ENCODE peak calls at places on chromosomes 16 and 17, in eight cellular contexts. L, F, E, I, O, C, D and W are unnamed samples.

GRCh38 chr16:14050297-14051027 is 20.7 kb upstream of the MRTFB start:
- DNase-seq in L (no peak), F (no peak), E (no peak), I (peak; percentile 62), O (peak; percentile 54), C (no peak), D (no peak), W (no peak)

GRCh38 chr17:49996121-49996494 is 1.1 kb upstream of the DLX3 start:
- DNase-seq in L (no peak), F (no peak), E (no peak), I (no peak), O (no peak), C (no peak), D (no peak), W (no peak)

GRCh38 chr16:12868169-12868568 is 33.2 kb upstream of the SHISA9 start:
- DNase-seq in L (no peak), F (no peak), E (no peak), I (no peak), O (no peak), C (no peak), D (no peak), W (no peak)

GRCh38 chr17:750431-751037 is 1.5 kb downstream of the GEMIN4 start:
- DNase-seq in L (no peak), F (no peak), E (no peak), I (no peak), O (no peak), C (no peak), D (no peak), W (no peak)

GRCh38 chr17:70969540-70970034 is 800.3 kb downstream of the KCNJ2 start:
- DNase-seq in L (no peak), F (no peak), E (no peak), I (no peak), O (no peak), C (no peak), D (no peak), W (no peak)

GRCh38 chr16:87203060-87203656 is 114.0 kb downstream of the C16orf95 start:
- DNase-seq in L (peak; percentile 54), F (peak; percentile 68), E (peak; percentile 69), I (peak; percentile 77), O (no peak), C (no peak), D (peak; percentile 85), W (no peak)

GRCh38 chr16:81634380-81635121 is 144.5 kb upstream of the PLCG2 start:
- DNase-seq in L (no peak), F (no peak), E (no peak), I (peak; percentile 81), O (no peak), C (no peak), D (no peak), W (no peak)

GRCh38 chr17:13518271-13519000 is 83.3 kb downstream of the HS3ST3A1 start:
- DNase-seq in L (no peak), F (no peak), E (no peak), I (no peak), O (no peak), C (no peak), D (no peak), W (peak; percentile 78)

GRCh38 chr17:2395258-2396170 is 5.3 kb downstream of the MNT start:
- DNase-seq in L (no peak), F (no peak), E (peak; percentile 30), I (peak; percentile 23), O (no peak), C (peak; percentile 65), D (no peak), W (peak; percentile 72)

GRCh38 chr16:59154295-59154694 is 420.2 kb upstream of the GOT2 start:
- DNase-seq in L (no peak), F (no peak), E (no peak), I (no peak), O (no peak), C (no peak), D (no peak), W (no peak)

GRCh38 chr17:19338031-19338990 is 24.2 kb downstream of the B9D1 start:
- DNase-seq in L (peak; percentile 74), F (peak; percentile 73), E (peak; percentile 97), I (peak; percentile 66), O (peak; percentile 57), C (peak; percentile 75), D (no peak), W (peak; percentile 80)

GRCh38 chr17:69523252-69523861 is 108.9 kb downstream of the MAP2K6 start:
- DNase-seq in L (no peak), F (no peak), E (peak; percentile 58), I (peak; percentile 76), O (no peak), C (peak; percentile 37), D (peak; percentile 28), W (no peak)

GRCh38 chr17:40608061-40608581 is 39.5 kb downstream of the SMARCE1 start:
- DNase-seq in L (no peak), F (no peak), E (no peak), I (no peak), O (no peak), C (no peak), D (no peak), W (no peak)

GRCh38 chr17:66476014-66476413 is 173.6 kb downstream of the PRKCA start:
- DNase-seq in L (no peak), F (no peak), E (no peak), I (no peak), O (no peak), C (no peak), D (no peak), W (no peak)

GRCh38 chr16:83615981-83616380 is 191.8 kb upstream of the HSBP1 start:
- DNase-seq in L (no peak), F (no peak), E (no peak), I (no peak), O (no peak), C (no peak), D (no peak), W (no peak)

GRCh38 chr17:81553018-81553615 is 964 bp upstream of the FAAP100 start:
- DNase-seq in L (peak; percentile 83), F (peak; percentile 82), E (peak; percentile 70), I (peak; percentile 81), O (peak; percentile 67), C (peak; percentile 73), D (peak; percentile 80), W (peak; percentile 81)

GRCh38 chr17:40422990-40423611 is 5.4 kb upstream of the TOP2A start:
- DNase-seq in L (no peak), F (no peak), E (no peak), I (no peak), O (no peak), C (no peak), D (peak; percentile 38), W (no peak)

DNA sequence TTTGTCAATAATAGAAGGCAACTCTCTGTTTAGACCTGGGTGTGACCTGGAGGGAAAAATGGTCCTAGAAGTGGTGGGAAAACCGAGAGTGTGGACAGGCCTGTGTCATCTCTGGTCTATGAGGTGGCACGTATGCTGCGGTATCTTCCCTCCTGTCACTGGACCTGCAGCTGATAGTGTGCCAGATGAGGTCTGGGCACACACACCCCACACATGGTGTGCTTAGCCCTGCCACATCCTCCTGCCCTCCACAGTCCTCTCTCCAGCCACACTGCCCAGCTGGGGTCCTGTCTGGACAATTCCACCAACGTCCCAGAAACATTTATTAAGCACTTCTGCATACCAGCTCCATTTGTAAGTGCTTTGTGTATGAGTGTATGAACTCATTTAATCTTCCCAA is 37.2 kb downstream of the GLP2R start:
- DNase-seq in L (no peak), F (no peak), E (no peak), I (no peak), O (no peak), C (no peak), D (no peak), W (no peak)
- TF ChIP-seq POLR2AphosphoS5 in L (no peak), F (no peak), E (no peak), I (no peak), O (no peak), C (no peak), D (no peak), W (no peak)

DNA sequence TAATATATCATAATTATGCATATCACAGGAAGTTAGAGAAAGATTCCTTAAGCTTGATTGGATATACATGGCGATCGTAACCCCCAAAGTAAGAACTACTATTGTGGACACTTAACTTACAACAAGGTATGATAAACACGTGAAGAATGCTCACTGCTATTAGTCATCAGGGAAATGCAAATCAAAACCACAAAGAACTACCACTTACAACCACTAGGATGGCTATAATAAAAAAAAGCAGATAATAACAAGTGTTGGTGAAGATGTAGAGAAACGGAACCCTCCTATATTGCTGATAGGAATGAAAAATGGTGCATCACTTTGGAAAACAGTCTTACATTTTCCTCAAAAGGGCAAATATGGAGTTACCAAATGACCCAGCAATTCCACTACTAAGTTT is 265.9 kb downstream of the SLC39A11 start:
- DNase-seq in L (no peak), F (no peak), E (no peak), I (no peak), O (no peak), C (no peak), D (peak; percentile 42), W (no peak)
- H3K9me3 ChIP-seq in L (peaks cover 26% of the 10 kb centered on the region), F (peaks cover 6% of the 10 kb centered on the region), E (peaks cover 27% of the 10 kb centered on the region), I (no peaks in the 10 kb centered on the region), O (peaks cover 13% of the 10 kb centered on the region), C (no peaks in the 10 kb centered on the region), D (peaks cover 22% of the 10 kb centered on the region), W (peaks cover 10% of the 10 kb centered on the region)

GRCh38 chr17:64702815-64703214 is 40.7 kb upstream of the SMURF2 start:
- DNase-seq in L (no peak), F (no peak), E (no peak), I (no peak), O (no peak), C (no peak), D (no peak), W (no peak)
- TF ChIP-seq POLR2A in L (no peak), F (no peak), E (no peak), I (no peak), O (no peak), C (no peak), D (no peak), W (no peak)

GRCh38 chr17:28718990-28719433 is 773 bp upstream of the RPL23A start:
- DNase-seq in L (no peak), F (no peak), E (no peak), I (no peak), O (no peak), C (no peak), D (no peak), W (no peak)

GRCh38 chr17:28715217-28715616 is 2.5 kb downstream of the RAB34 start:
- DNase-seq in L (no peak), F (no peak), E (no peak), I (no peak), O (no peak), C (no peak), D (no peak), W (no peak)

GRCh38 chr17:28716740-28717577 is 709 bp downstream of the RAB34 start:
- DNase-seq in L (no peak), F (no peak), E (no peak), I (peak; percentile 30), O (no peak), C (no peak), D (no peak), W (peak; percentile 82)

GRCh38 chr17:28718317-28718672 is 627 bp upstream of the RAB34 start:
- DNase-seq in L (no peak), F (no peak), E (no peak), I (no peak), O (no peak), C (no peak), D (no peak), W (no peak)

GRCh38 chr17:28717578-28718316 is at the start of gene RAB34:
- DNase-seq in L (peak; percentile 47), F (peak; percentile 56), E (no peak), I (peak; percentile 60), O (peak; percentile 76), C (peak; percentile 67), D (no peak), W (peak; percentile 92)
- TF ChIP-seq POLR2AphosphoS5 in L (peak; percentile 42), F (peak; percentile 44), E (no peak), I (peak; percentile 56), O (peak; percentile 65), C (peak; percentile 51), D (no peak), W (peak; percentile 44)